ENCODE peak calls at places on chromosome 18, in five cellular contexts. One of them, this sample, is unnamed.

GRCh38 chr18:5527603-5528002 is 16.2 kb downstream of the EPB41L3 start:
- DNase-seq in H54: no peak
- DNase-seq in uterus: no peak
- DNase-seq in IMR-90: peak; percentile 86
- DNase-seq in Peyer's patch: no peak
- DNase-seq in this sample: no peak

GRCh38 chr18:59052965-59053960 is 86.4 kb upstream of the SEC11C start:
- DNase-seq in H54: no peak
- DNase-seq in uterus: no peak
- DNase-seq in IMR-90: no peak
- DNase-seq in Peyer's patch: no peak
- DNase-seq in this sample: no peak

GRCh38 chr18:13463526-13463925 is 245.0 kb downstream of the LDLRAD4 start:
- DNase-seq in H54: no peak
- DNase-seq in uterus: no peak
- DNase-seq in IMR-90: no peak
- DNase-seq in Peyer's patch: no peak
- DNase-seq in this sample: no peak

GRCh38 chr18:50869150-50869549 is 9.8 kb upstream of the ME2 start:
- DNase-seq in H54: no peak
- DNase-seq in uterus: no peak
- DNase-seq in IMR-90: no peak
- DNase-seq in Peyer's patch: no peak
- DNase-seq in this sample: no peak

GRCh38 chr18:58942486-58942885 is 77.8 kb downstream of the ZNF532 start:
- DNase-seq in H54: peak; percentile 5
- DNase-seq in uterus: no peak
- DNase-seq in IMR-90: no peak
- DNase-seq in Peyer's patch: no peak
- DNase-seq in this sample: no peak

GRCh38 chr18:68316636-68317035 is 398.3 kb downstream of the TMX3 start:
- DNase-seq in H54: no peak
- DNase-seq in uterus: no peak
- DNase-seq in IMR-90: peak; percentile 28
- DNase-seq in Peyer's patch: no peak
- DNase-seq in this sample: no peak

GRCh38 chr18:62009521-62009920 is 116.7 kb upstream of the RNF152 start:
- DNase-seq in H54: no peak
- DNase-seq in uterus: no peak
- DNase-seq in IMR-90: no peak
- DNase-seq in Peyer's patch: no peak
- DNase-seq in this sample: no peak

GRCh38 chr18:51621103-51621969 is 423.9 kb upstream of the MEX3C start:
- DNase-seq in H54: no peak
- DNase-seq in uterus: no peak
- DNase-seq in IMR-90: no peak
- DNase-seq in Peyer's patch: peak; percentile 19
- DNase-seq in this sample: peak; percentile 48

GRCh38 chr18:75141166-75141565 is 67.8 kb downstream of the PTGR3 start:
- DNase-seq in H54: no peak
- DNase-seq in uterus: no peak
- DNase-seq in IMR-90: no peak
- DNase-seq in Peyer's patch: no peak
- DNase-seq in this sample: no peak

GRCh38 chr18:6159426-6159825 is 255.3 kb downstream of the L3MBTL4 start:
- DNase-seq in H54: no peak
- DNase-seq in uterus: no peak
- DNase-seq in IMR-90: no peak
- DNase-seq in Peyer's patch: no peak
- DNase-seq in this sample: no peak

GRCh38 chr18:8455661-8456614 is 153.3 kb upstream of the RAB12 start:
- DNase-seq in H54: no peak
- DNase-seq in uterus: no peak
- DNase-seq in IMR-90: no peak
- DNase-seq in Peyer's patch: no peak
- DNase-seq in this sample: no peak

GRCh38 chr18:49089049-49089448 is 138.3 kb upstream of the SMAD7 start:
- DNase-seq in H54: no peak
- DNase-seq in uterus: no peak
- DNase-seq in IMR-90: no peak
- DNase-seq in Peyer's patch: no peak
- DNase-seq in this sample: no peak

GRCh38 chr18:44679912-44680270 is 797 bp upstream of the SETBP1 start:
- DNase-seq in H54: no peak
- DNase-seq in uterus: peak; percentile 57
- DNase-seq in IMR-90: peak; percentile 31
- DNase-seq in Peyer's patch: peak; percentile 71
- DNase-seq in this sample: peak; percentile 65

GRCh38 chr18:50558948-50559749 is 738 bp upstream of the MAPK4 start:
- DNase-seq in H54: no peak
- DNase-seq in uterus: peak; percentile 14
- DNase-seq in IMR-90: no peak
- DNase-seq in Peyer's patch: no peak
- DNase-seq in this sample: no peak

GRCh38 chr18:62486290-62486964 is 36.4 kb upstream of the ZCCHC2 start:
- DNase-seq in H54: peak; percentile 5
- DNase-seq in uterus: no peak
- DNase-seq in IMR-90: peak; percentile 16
- DNase-seq in Peyer's patch: no peak
- DNase-seq in this sample: peak; percentile 55

GRCh38 chr18:2147424-2147823 is 423.9 kb downstream of the METTL4 start:
- DNase-seq in H54: peak; percentile 10
- DNase-seq in uterus: no peak
- DNase-seq in IMR-90: no peak
- DNase-seq in Peyer's patch: no peak
- DNase-seq in this sample: no peak

GRCh38 chr18:79465392-79465991 is 69.8 kb downstream of the NFATC1 start:
- DNase-seq in H54: no peak
- DNase-seq in uterus: no peak
- DNase-seq in IMR-90: no peak
- DNase-seq in Peyer's patch: peak; percentile 84
- DNase-seq in this sample: peak; percentile 50

GRCh38 chr18:34867520-34867919 is 157.4 kb downstream of the DTNA start:
- DNase-seq in H54: no peak
- DNase-seq in uterus: peak; percentile 14
- DNase-seq in IMR-90: no peak
- DNase-seq in Peyer's patch: no peak
- DNase-seq in this sample: peak; percentile 33

GRCh38 chr18:73717570-73717969 is 430.1 kb downstream of the FBXO15 start:
- DNase-seq in H54: no peak
- DNase-seq in uterus: no peak
- DNase-seq in IMR-90: peak; percentile 32
- DNase-seq in Peyer's patch: no peak
- DNase-seq in this sample: no peak

GRCh38 chr18:67783215-67783946 is 266.9 kb upstream of the DSEL start:
- DNase-seq in H54: no peak
- DNase-seq in uterus: no peak
- DNase-seq in IMR-90: peak; percentile 93
- DNase-seq in Peyer's patch: no peak
- DNase-seq in this sample: no peak

GRCh38 chr18:36786686-36787085 is 42.1 kb downstream of the TPGS2 start:
- DNase-seq in H54: no peak
- DNase-seq in uterus: peak; percentile 51
- DNase-seq in IMR-90: peak; percentile 71
- DNase-seq in Peyer's patch: no peak
- DNase-seq in this sample: no peak

DNA sequence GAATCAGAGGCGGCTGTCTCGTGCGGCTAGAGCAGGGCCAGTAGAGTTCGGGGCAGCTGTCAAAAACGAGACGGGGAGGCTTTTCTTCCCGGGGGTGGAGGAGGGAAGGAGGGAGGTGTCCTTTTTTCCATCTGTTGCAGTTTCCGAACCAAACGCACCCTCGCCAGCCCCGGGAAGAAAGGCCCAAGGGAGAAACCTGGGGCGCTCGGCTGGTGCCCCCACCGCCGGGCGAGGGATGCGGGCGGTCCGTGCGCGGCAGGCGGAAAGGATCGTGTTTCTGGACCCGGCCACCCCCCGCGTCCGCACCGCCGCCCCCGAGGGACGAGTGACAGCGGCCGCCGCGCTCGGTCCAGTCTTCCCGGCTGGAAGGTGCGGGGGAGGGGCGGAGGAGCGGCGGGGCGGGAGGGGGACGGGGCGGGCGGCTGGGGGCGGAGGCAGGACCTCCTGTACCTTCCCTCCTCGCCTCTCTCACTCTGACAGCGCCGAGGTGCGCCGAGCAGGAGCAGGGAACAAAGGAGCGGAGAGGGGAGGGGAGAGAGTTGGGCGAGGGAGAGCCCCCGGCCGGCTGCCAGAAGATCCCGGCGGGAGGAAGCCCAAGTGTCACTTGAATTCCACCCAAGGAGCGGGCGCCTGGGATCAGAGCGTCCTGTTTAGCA is at the start of gene TGIF1:
- DNase-seq in H54: peak; percentile 21
- DNase-seq in uterus: peak; percentile 85
- DNase-seq in IMR-90: peak; percentile 77
- DNase-seq in Peyer's patch: peak; percentile 76
- DNase-seq in this sample: peak; percentile 88
- TF ChIP-seq POLR2A in H54: peak; percentile 81
- TF ChIP-seq POLR2A in uterus: peak; percentile 79
- TF ChIP-seq POLR2A in IMR-90: peak; percentile 92
- TF ChIP-seq POLR2A in Peyer's patch: peak; percentile 85
- TF ChIP-seq POLR2A in this sample: peak; percentile 88

DNA sequence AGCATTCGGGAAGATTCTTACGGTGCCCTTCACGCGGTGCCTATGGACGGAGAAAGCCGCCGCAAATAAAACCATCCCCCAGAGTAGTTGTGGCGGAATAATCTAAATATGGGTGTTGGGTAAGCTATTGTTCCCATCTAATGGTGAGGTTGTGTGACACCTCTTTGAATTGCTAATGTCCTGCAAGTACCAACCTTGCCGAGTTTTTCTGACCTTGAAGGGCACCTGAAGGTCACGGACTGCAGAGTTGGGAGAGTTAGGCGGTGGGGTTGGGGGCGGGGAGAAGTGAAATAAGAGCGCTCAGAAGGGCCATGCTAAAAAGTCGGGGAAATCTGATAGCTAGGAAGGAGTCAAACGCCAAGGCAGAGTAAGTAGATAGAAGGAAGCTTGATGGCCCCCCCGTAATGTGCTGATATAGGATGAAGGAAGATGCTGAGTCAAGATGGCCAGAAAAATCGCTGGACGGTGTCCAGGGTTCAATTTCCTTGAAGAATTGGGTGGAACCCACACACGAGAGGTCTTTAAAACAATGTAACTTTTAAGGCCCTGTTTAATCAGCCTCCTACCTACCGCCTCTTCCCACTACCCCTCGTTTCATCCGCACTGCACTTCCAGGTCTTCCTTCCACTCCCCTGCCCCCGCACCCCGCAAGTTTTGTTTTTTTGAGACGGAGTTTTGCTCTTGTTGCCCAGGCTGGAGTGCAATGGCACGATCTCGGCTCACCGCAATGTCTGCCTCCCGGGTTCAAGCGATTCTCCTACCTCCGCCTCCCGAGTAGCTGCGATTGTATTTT is 602 bp downstream of the KATNAL2 start:
- DNase-seq in H54: no peak
- DNase-seq in uterus: peak; percentile 29
- DNase-seq in IMR-90: peak; percentile 37
- DNase-seq in Peyer's patch: peak; percentile 20
- DNase-seq in this sample: peak; percentile 77
- TF ChIP-seq POLR2A in H54: no peak
- TF ChIP-seq POLR2A in uterus: no peak
- TF ChIP-seq POLR2A in IMR-90: no peak
- TF ChIP-seq POLR2A in Peyer's patch: no peak
- TF ChIP-seq POLR2A in this sample: peak; percentile 55

DNA sequence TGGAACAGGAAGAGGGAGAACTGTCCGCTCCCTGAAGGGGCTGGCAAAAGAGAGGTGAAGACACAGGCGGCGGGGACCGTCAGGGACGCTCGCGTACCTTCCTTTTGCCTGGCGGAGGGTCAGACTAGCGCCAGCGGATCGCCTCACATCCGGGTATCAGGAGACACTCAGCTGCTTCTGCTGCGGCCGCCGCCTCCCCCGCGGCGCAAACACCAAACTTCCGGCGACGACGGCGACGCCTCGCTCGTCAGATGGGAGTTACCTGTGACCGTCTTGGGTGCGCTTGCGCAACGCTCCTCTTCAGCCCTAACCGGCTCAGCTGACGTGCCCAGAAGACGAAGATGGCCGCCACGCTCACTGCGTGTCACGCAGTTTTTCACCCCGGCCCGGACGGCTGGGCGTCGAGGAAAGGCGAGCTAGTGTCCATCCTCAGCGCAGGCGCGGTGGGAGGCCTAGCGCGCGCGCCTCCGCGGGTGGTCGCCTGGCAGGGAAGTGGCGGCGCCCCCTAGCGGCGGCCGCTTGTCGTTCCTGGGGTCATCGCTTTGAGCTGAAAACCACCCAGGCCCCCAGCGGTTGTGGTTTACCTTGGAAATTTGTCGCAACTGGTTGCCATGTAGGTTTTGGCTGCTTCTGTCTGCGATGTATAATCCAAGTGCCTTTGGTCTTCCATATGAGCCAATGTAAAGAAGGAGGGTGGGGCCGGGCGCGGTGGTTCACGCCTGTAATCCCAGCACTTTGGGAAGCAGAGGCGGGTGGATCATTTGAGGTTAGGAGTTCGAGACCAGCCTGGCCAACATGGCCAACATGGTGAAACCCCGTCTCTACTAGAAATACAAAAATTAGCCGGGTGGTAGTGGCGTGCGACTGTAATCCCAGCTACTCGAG is at the start of gene ESCO1:
- DNase-seq in H54: peak; percentile 82
- DNase-seq in uterus: peak; percentile 94
- DNase-seq in IMR-90: peak; percentile 98
- DNase-seq in Peyer's patch: peak; percentile 93
- DNase-seq in this sample: peak; percentile 99
- TF ChIP-seq POLR2A in H54: peak; percentile 84
- TF ChIP-seq POLR2A in uterus: peak; percentile 89
- TF ChIP-seq POLR2A in IMR-90: peak; percentile 93
- TF ChIP-seq POLR2A in Peyer's patch: peak; percentile 96
- TF ChIP-seq POLR2A in this sample: peak; percentile 99

GRCh38 chr18:676747-677544 is 19.5 kb downstream of the TYMS start:
- DNase-seq in H54: no peak
- DNase-seq in uterus: no peak
- DNase-seq in IMR-90: no peak
- DNase-seq in Peyer's patch: no peak
- DNase-seq in this sample: no peak

GRCh38 chr18:678482-679182 is 21.2 kb downstream of the TYMS start:
- DNase-seq in H54: no peak
- DNase-seq in uterus: no peak
- DNase-seq in IMR-90: no peak
- DNase-seq in Peyer's patch: no peak
- DNase-seq in this sample: no peak

GRCh38 chr18:680392-680791 is 22.9 kb downstream of the TYMS start:
- DNase-seq in H54: no peak
- DNase-seq in uterus: no peak
- DNase-seq in IMR-90: no peak
- DNase-seq in Peyer's patch: no peak
- DNase-seq in this sample: no peak

GRCh38 chr18:676069-676468 is 18.6 kb downstream of the TYMS start:
- DNase-seq in H54: no peak
- DNase-seq in uterus: no peak
- DNase-seq in IMR-90: no peak
- DNase-seq in Peyer's patch: no peak
- DNase-seq in this sample: no peak

DNA sequence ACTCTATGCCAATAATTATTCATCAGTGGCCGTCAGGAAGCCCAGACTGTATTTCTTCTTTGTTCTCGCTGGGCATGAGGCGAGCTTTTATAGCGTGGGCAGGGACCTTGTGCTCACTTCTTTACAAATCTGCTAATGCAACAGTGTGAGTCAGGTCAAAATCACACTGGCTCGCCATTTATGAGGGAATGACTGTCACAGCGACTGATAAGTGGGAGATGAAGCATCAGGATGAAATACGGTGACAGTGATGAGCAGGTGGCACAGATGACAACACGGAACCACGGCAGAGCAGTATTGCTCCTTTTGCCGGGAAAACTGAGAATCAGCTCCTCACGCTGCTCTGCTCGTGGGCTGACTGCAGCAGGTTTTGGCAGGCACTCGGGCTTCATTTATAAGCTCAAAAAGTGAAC is 20.5 kb downstream of the TYMS start:
- DNase-seq in H54: no peak
- DNase-seq in uterus: no peak
- DNase-seq in IMR-90: no peak
- DNase-seq in Peyer's patch: no peak
- DNase-seq in this sample: no peak
- TF ChIP-seq POLR2A in H54: no peak
- TF ChIP-seq POLR2A in uterus: no peak
- TF ChIP-seq POLR2A in IMR-90: no peak
- TF ChIP-seq POLR2A in Peyer's patch: no peak
- TF ChIP-seq POLR2A in this sample: no peak

This sample was measured in erythroblast.